ENCODE peak calls at places on chromosomes 5 and 9, in four cellular contexts. P is NT2/D1; Q is CD8-positive, alpha-beta memory T cell; U is T-helper 9 cell. E is an unnamed sample.
A peak's percentile ranks its signal among the peaks of the same experiment; 100 is the strongest.

GRCh38 chr9:79329861-79330260 is 241.9 kb upstream of the TLE4 start:
- DNase-seq in P (no peak), Q (no peak), U (no peak), E (no peak)

GRCh38 chr9:133387680-133388079 is 11.5 kb downstream of the STKLD1 start:
- DNase-seq in P (no peak), Q (no peak), U (no peak), E (no peak)

GRCh38 chr9:33263936-33264472 is 504 bp downstream of the BAG1 start:
- DNase-seq in P (no peak), Q (no peak), U (peak; percentile 19), E (peak; percentile 81)

GRCh38 chr5:79193643-79194042 is 42.3 kb upstream of the JMY start:
- DNase-seq in P (no peak), Q (no peak), U (no peak), E (no peak)

GRCh38 chr5:81268797-81269196 is 32.6 kb upstream of the ZCCHC9 start:
- DNase-seq in P (no peak), Q (no peak), U (no peak), E (no peak)

GRCh38 chr9:108565651-108566378 is 290.0 kb downstream of the ACTL7B start:
- DNase-seq in P (peak; percentile 78), Q (no peak), U (no peak), E (no peak)

GRCh38 chr5:158139161-158139560 is 280.2 kb upstream of the CLINT1 start:
- DNase-seq in P (no peak), Q (no peak), U (no peak), E (no peak)

GRCh38 chr5:157303667-157304327 is 37.9 kb downstream of the CYFIP2 start:
- DNase-seq in P (peak; percentile 23), Q (peak; percentile 72), U (peak; percentile 51), E (no peak)

GRCh38 chr5:11174601-11175000 is 413.6 kb upstream of the DAP start:
- DNase-seq in P (no peak), Q (no peak), U (no peak), E (no peak)

GRCh38 chr9:93662952-93663572 is 86.7 kb downstream of the PHF2 start:
- DNase-seq in P (no peak), Q (no peak), U (no peak), E (peak; percentile 21)

GRCh38 chr9:33942471-33943083 is 106.1 kb downstream of the UBAP2 start:
- DNase-seq in P (no peak), Q (no peak), U (no peak), E (no peak)

GRCh38 chr5:35294976-35295375 is 64.7 kb upstream of the PRLR start:
- DNase-seq in P (no peak), Q (no peak), U (no peak), E (no peak)

GRCh38 chr5:159095218-159095617 is 4.5 kb downstream of the EBF1 start:
- DNase-seq in P (no peak), Q (no peak), U (no peak), E (peak; percentile 60)

GRCh38 chr9:81614335-81614734 is 75.0 kb downstream of the TLE1 start:
- DNase-seq in P (no peak), Q (no peak), U (no peak), E (no peak)

GRCh38 chr5:126597156-126597555 is 2.1 kb upstream of the ALDH7A1 start:
- DNase-seq in P (no peak), Q (no peak), U (no peak), E (no peak)

GRCh38 chr9:14018061-14018460 is 295.9 kb downstream of the NFIB start:
- DNase-seq in P (no peak), Q (no peak), U (no peak), E (no peak)

GRCh38 chr5:37787742-37788141 is 52.1 kb downstream of the GDNF start:
- DNase-seq in P (no peak), Q (no peak), U (no peak), E (no peak)

GRCh38 chr9:77977210-77977611 is 54.4 kb downstream of the GNAQ start:
- DNase-seq in P (peak; percentile 51), Q (peak; percentile 42), U (peak; percentile 23), E (peak; percentile 77)

E was measured in sciatic nerve.